ENCODE peak calls at places on chromosome 21, in six cellular contexts. F, N, C, Y, E and X are unnamed samples.

GRCh38 chr21:29443398-29444010 is 144.8 kb downstream of the BACH1 start:
- DNase-seq in N (no peak), E (no peak), F (no peak), C (no peak), Y (peak), X (no peak)

GRCh38 chr21:42973309-42973990 is 912 bp upstream of the PKNOX1 start:
- DNase-seq in F (peak), E (no peak), Y (no peak), C (no peak), N (no peak), X (no peak)

GRCh38 chr21:36082140-36082742 is 12.4 kb downstream of the CBR1 start:
- DNase-seq in C (no peak), F (no peak), N (no peak), E (no peak), Y (no peak), X (no peak)

GRCh38 chr21:42319368-42319767 is 4.2 kb upstream of the TFF3 start:
- DNase-seq in F (no peak), Y (no peak), C (no peak), E (no peak), N (no peak), X (no peak)

GRCh38 chr21:34589511-34590282 is 25.2 kb downstream of the RCAN1 start:
- DNase-seq in Y (no peak), E (no peak), F (no peak), N (no peak), C (no peak), X (no peak)

GRCh38 chr21:44789880-44790279 is 11.7 kb downstream of the UBE2G2 start:
- DNase-seq in F (no peak), Y (peak), N (no peak), C (no peak), E (no peak), X (no peak)

GRCh38 chr21:44571844-44572782 is 1.4 kb upstream of the KRTAP10-4 start:
- DNase-seq in E (no peak), C (no peak), Y (no peak), F (no peak), N (no peak), X (no peak)

GRCh38 chr21:34113842-34114241 is 40.5 kb downstream of the MRPS6 start:
- DNase-seq in F (no peak), C (no peak), E (no peak), Y (no peak), N (no peak), X (no peak)

DNA sequence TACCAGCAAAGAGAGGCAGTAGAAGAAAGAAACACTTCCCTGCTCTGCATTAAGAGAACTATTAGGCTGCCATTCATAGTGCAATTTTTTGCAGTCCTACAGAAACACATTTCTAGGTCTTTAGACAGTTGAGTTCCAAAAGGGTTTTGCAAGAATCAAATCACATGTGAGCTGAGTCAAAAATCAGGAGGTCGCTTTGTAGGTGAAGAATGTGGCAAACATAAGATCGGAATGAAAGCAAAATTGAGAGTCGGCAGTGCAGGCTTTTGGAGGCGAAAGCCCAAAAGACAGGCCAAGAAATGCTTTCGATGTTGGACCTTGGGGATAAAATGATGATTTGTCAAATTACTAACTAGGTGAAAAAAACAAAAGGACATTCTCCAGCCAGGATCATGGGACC is 213.5 kb upstream of the NRIP1 start:
- DNase-seq in C (no peak), N (no peak), E (no peak), F (no peak), Y (no peak), X (no peak)
- H3K4me3 ChIP-seq in C (no peak), N (no peak), E (no peak), F (no peak), Y (no peak), X (no peak)

GRCh38 chr21:17348849-17349248 is 164.0 kb upstream of the CXADR start:
- DNase-seq in Y (no peak), F (no peak), C (no peak), N (no peak), E (no peak), X (no peak)
- H3K4me3 ChIP-seq in Y (no peak), F (no peak), C (no peak), N (no peak), E (no peak), X (no peak)

GRCh38 chr21:16590186-16590585 is 860.4 kb downstream of the USP25 start:
- DNase-seq in E (no peak), N (no peak), F (no peak), Y (no peak), C (no peak), X (no peak)

GRCh38 chr21:16589499-16589898 is 859.7 kb downstream of the USP25 start:
- DNase-seq in Y (no peak), E (no peak), C (no peak), F (no peak), N (no peak), X (no peak)

GRCh38 chr21:16588433-16588860 is 858.7 kb downstream of the USP25 start:
- DNase-seq in F (peak), E (no peak), N (peak), C (peak), Y (peak), X (peak)

GRCh38 chr21:16587671-16588379 is 858.0 kb downstream of the USP25 start:
- DNase-seq in E (no peak), F (no peak), Y (peak), N (no peak), C (no peak), X (peak)

GRCh38 chr21:16589046-16589445 is 859.3 kb downstream of the USP25 start:
- DNase-seq in E (no peak), Y (no peak), N (no peak), C (no peak), F (no peak), X (no peak)
- H3K4me3 ChIP-seq in E (no peak), Y (no peak), N (no peak), C (no peak), F (no peak), X (no peak)

GRCh38 chr21:26948194-26948593 is 18.7 kb downstream of the ADAMTS5 start:
- DNase-seq in C (no peak), F (no peak), Y (no peak), E (no peak), N (no peak), X (no peak)

GRCh38 chr21:26943916-26944315 is 23.0 kb downstream of the ADAMTS5 start:
- DNase-seq in N (no peak), C (no peak), Y (no peak), F (no peak), E (no peak), X (no peak)

GRCh38 chr21:26945916-26946315 is 21.0 kb downstream of the ADAMTS5 start:
- DNase-seq in N (no peak), C (no peak), E (no peak), F (no peak), Y (no peak), X (no peak)

GRCh38 chr21:26949830-26950229 is 17.1 kb downstream of the ADAMTS5 start:
- DNase-seq in N (no peak), C (no peak), F (no peak), Y (no peak), E (no peak), X (no peak)

GRCh38 chr21:26946744-26947446 is 20.0 kb downstream of the ADAMTS5 start:
- DNase-seq in E (no peak), C (no peak), F (no peak), N (no peak), Y (no peak), X (no peak)
- H3K4me3 ChIP-seq in E (no peak), C (no peak), F (no peak), N (no peak), Y (no peak), X (no peak)

GRCh38 chr21:46005481-46005881 is 23.9 kb downstream of the COL6A1 start:
- DNase-seq in E (no peak), F (no peak), C (no peak), N (peak), Y (no peak), X (no peak)
- H3K4me3 ChIP-seq in E (no peak), F (no peak), C (no peak), N (no peak), Y (no peak), X (no peak)